ENCODE peak calls at places on chromosomes 11 and 22, in eight cellular contexts. V is mammary epithelial cell, D is neuronal stem cell, T is Karpas-422, A is SK-N-SH, L is K562, R is neural progenitor cell, J is mesendoderm. S is an unnamed sample.

GRCh38 chr11:26793517-26793916 is 71.7 kb upstream of the SLC5A12 start:
- DNase-seq in V (no peak), D (no peak), T (no peak), A (no peak), L (no peak), R (no peak), J (no peak), S (no peak)

GRCh38 chr11:8905528-8906165 is 5.3 kb upstream of the AKIP1 start:
- DNase-seq in V (peak; percentile 86), D (no peak), T (peak; percentile 36), A (no peak), L (no peak), R (no peak), J (no peak), S (no peak)

GRCh38 chr11:18404062-18404461 is 8.1 kb upstream of the LDHC start:
- DNase-seq in V (no peak), D (no peak), T (no peak), A (no peak), L (no peak), R (no peak), J (no peak), S (no peak)

GRCh38 chr11:65047581-65048422 is 6.8 kb downstream of the SAC3D1 start:
- DNase-seq in V (no peak), D (no peak), T (no peak), A (no peak), L (peak; percentile 68), R (no peak), J (no peak), S (no peak)

GRCh38 chr11:17542249-17542648 is 2.0 kb downstream of the USH1C start:
- DNase-seq in V (no peak), D (no peak), T (no peak), A (no peak), L (no peak), R (no peak), J (no peak), S (no peak)

GRCh38 chr11:20368441-20368840 is 4.9 kb downstream of the HTATIP2 start:
- DNase-seq in V (peak; percentile 83), D (no peak), T (no peak), A (no peak), L (no peak), R (no peak), J (no peak), S (no peak)

GRCh38 chr22:26672060-26672471 is 14.7 kb downstream of the MIAT start:
- DNase-seq in V (no peak), D (no peak), T (no peak), A (no peak), L (no peak), R (no peak), J (no peak), S (no peak)

GRCh38 chr11:13448876-13449275 is 14.1 kb downstream of the BTBD10 start:
- DNase-seq in V (no peak), D (no peak), T (no peak), A (no peak), L (no peak), R (no peak), J (no peak), S (no peak)

GRCh38 chr11:90453525-90453924 is 230.7 kb upstream of the CHORDC1 start:
- DNase-seq in V (no peak), D (no peak), T (no peak), A (no peak), L (no peak), R (no peak), J (peak; percentile 16), S (no peak)

GRCh38 chr11:42175203-42175602 is 715.8 kb upstream of the LRRC4C start:
- DNase-seq in V (peak; percentile 75), D (no peak), T (no peak), A (no peak), L (no peak), R (no peak), J (no peak), S (no peak)

GRCh38 chr11:113431746-113432145 is 43.5 kb downstream of the DRD2 start:
- DNase-seq in V (no peak), D (no peak), T (no peak), A (no peak), L (no peak), R (no peak), J (no peak), S (no peak)

GRCh38 chr11:126834149-126834548 is 166.4 kb downstream of the KIRREL3 start:
- DNase-seq in V (peak; percentile 33), D (no peak), T (no peak), A (no peak), L (no peak), R (no peak), J (no peak), S (peak; percentile 17)

DNA sequence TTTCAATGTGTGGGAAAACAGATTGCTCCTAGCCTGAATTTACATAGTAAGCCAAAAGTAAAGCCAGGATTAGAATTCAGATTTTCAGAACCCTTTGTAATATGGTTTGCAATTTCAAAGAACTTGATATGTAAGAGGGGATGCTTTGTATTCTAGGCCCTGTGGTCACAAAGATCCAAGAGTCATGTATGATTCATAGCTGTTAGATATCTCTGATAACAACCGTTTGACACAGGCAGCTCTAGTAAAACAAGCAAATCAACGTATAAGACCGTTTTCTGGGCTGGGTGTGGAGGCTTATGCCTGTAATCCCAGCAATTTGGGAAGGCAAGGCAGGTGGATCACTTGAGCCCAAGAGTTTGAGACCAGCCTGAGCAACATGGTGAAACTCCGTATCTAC is 79.6 kb downstream of the EMSY start:
- DNase-seq in V (peak; percentile 62), D (no peak), T (no peak), A (no peak), L (no peak), R (no peak), J (no peak), S (no peak)
- H3K9ac ChIP-seq in V (no peak overlapping the region), D (no peak overlapping the region), T (no peak overlapping the region), A (no peak overlapping the region), L (no peak overlapping the region), R (no peak overlapping the region), J (no peak overlapping the region), S (no peak overlapping the region)

GRCh38 chr11:118658372-118659313 is 20.8 kb downstream of the TREH start:
- DNase-seq in V (no peak), D (no peak), T (no peak), A (no peak), L (no peak), R (no peak), J (peak; percentile 34), S (peak; percentile 59)

GRCh38 chr11:118660646-118661424 is 18.6 kb downstream of the TREH start:
- DNase-seq in V (no peak), D (no peak), T (no peak), A (no peak), L (no peak), R (no peak), J (no peak), S (no peak)

GRCh38 chr11:118659956-118660645 is 19.3 kb downstream of the TREH start:
- DNase-seq in V (no peak), D (no peak), T (no peak), A (no peak), L (no peak), R (no peak), J (no peak), S (peak; percentile 58)

GRCh38 chr11:118657709-118658108 is 21.7 kb downstream of the TREH start:
- DNase-seq in V (no peak), D (no peak), T (no peak), A (no peak), L (no peak), R (no peak), J (no peak), S (no peak)

DNA sequence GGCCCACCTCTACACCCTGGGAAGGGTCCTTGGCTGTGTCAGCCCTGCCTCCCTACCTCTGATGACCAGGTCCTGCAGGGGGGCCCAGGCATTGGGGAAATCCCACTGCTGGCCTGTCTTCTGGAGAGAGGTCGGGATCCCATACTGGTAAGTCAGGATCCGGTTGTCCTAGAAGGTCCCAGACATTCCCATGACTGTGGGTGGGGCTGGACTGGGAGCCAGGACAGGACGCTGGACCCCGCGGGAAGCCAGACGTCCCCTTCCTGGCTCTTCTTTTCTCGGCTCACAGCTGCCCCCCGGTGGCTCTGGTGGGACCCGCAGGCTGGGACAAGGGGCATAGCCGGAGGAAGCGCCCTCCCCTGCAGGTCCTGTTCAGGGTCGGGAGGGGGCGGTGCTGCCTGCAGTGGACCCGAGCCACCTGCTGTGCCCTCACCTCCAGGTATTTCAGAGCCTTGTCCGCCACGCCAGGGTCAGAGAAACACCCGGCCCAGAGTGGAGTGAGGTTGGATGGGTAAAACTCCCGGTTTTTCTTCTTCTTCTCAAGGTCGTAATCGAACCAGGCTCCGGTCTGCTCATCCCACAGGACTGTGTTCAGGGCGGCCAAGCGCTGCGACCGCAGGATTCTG is 20.0 kb downstream of the TREH start:
- DNase-seq in V (peak; percentile 58), D (peak; percentile 85), T (peak; percentile 90), A (peak; percentile 96), L (peak; percentile 97), R (peak; percentile 95), J (peak; percentile 94), S (peak; percentile 99)
- H3K9ac ChIP-seq in V (no peak overlapping the region), D (no peak overlapping the region), T (no peak overlapping the region), A (no peak overlapping the region), L (no peak overlapping the region), R (no peak overlapping the region), J (peak overlapping the region; percentile 18), S (no peak overlapping the region)

GRCh38 chr11:73787643-73788537 is at the start of gene MRPL48:
- DNase-seq in V (peak; percentile 91), D (peak; percentile 91), T (peak; percentile 98), A (peak; percentile 96), L (peak; percentile 94), R (peak; percentile 84), J (peak; percentile 98), S (peak; percentile 95)
- H3K9ac ChIP-seq in V (peak within 1 kb of the TSS; percentile 85), D (peak within 1 kb of the TSS; percentile 99), T (peak within 1 kb of the TSS; percentile 95), A (peak within 1 kb of the TSS; percentile 88), L (peak within 1 kb of the TSS; percentile 97), R (peak within 1 kb of the TSS; percentile 81), J (peak within 1 kb of the TSS; percentile 92), S (peak within 1 kb of the TSS; percentile 73)

GRCh38 chr22:19870153-19871022 is 15.7 kb upstream of the GNB1L start:
- DNase-seq in V (no peak), D (no peak), T (no peak), A (no peak), L (no peak), R (no peak), J (no peak), S (peak; percentile 44)

GRCh38 chr22:19868333-19868732 is 13.7 kb upstream of the GNB1L start:
- DNase-seq in V (no peak), D (no peak), T (no peak), A (no peak), L (no peak), R (no peak), J (no peak), S (peak; percentile 43)

GRCh38 chr22:19867617-19868016 is 12.9 kb upstream of the GNB1L start:
- DNase-seq in V (no peak), D (no peak), T (no peak), A (no peak), L (no peak), R (no peak), J (no peak), S (peak; percentile 7)

GRCh38 chr22:19869497-19870152 is 15.0 kb upstream of the GNB1L start:
- DNase-seq in V (no peak), D (no peak), T (no peak), A (no peak), L (no peak), R (no peak), J (no peak), S (peak; percentile 44)

GRCh38 chr22:19868773-19869471 is 14.2 kb upstream of the GNB1L start:
- DNase-seq in V (peak; percentile 70), D (no peak), T (no peak), A (no peak), L (no peak), R (no peak), J (no peak), S (no peak)
- H3K9ac ChIP-seq in V (no peak overlapping the region), D (no peak overlapping the region), T (no peak overlapping the region), A (no peak overlapping the region), L (no peak overlapping the region), R (no peak overlapping the region), J (no peak overlapping the region), S (no peak overlapping the region)

GRCh38 chr11:68855205-68855978 is 13.7 kb upstream of the CPT1A start:
- DNase-seq in V (no peak), D (no peak), T (no peak), A (peak; percentile 75), L (no peak), R (peak; percentile 60), J (peak; percentile 68), S (peak; percentile 86)
- H3K9ac ChIP-seq in V (no peak overlapping the region), D (no peak overlapping the region), T (no peak overlapping the region), A (no peak overlapping the region), L (no peak overlapping the region), R (no peak overlapping the region), J (peak overlapping the region; percentile 75), S (no peak overlapping the region)